ENCODE peak calls at places on chromosomes 4 and X, in ten cellular contexts. U is stomach, H is vagina, E is HCT116, K is spleen, P is transverse colon, X is suprapubic skin, Y is GM12878, C is K562, L is sigmoid colon. R is an unnamed sample. For H3K4me1, the result is how much of the 10 kb centered on the place peaks cover.

GRCh38 chrX:16743604-16744325 is 24.4 kb downstream of the SYAP1 start:
- DNase-seq in U (no peak), K (no peak), L (no peak), P (no peak), X (no peak), Y (no peak), E (no peak), H (no peak), C (no peak), R (no peak)

GRCh38 chrX:37785569-37785968 is 5.7 kb downstream of the CYBB start:
- DNase-seq in E (no peak), X (no peak), U (no peak), H (no peak), C (no peak), L (no peak), Y (no peak), P (no peak), K (peak), R (no peak)

GRCh38 chr4:80172203-80172602 is 25.1 kb upstream of the PRDM8 start:
- DNase-seq in U (no peak), K (no peak), E (no peak), P (no peak), C (no peak), L (no peak), X (no peak), H (no peak), Y (no peak), R (no peak)

GRCh38 chr4:26238782-26239647 is 81.8 kb upstream of the RBPJ start:
- DNase-seq in L (no peak), H (no peak), E (no peak), C (no peak), Y (no peak), X (no peak), P (no peak), U (no peak), K (no peak), R (no peak)

GRCh38 chr4:2075987-2076907 is 17.1 kb downstream of the NAT8L start:
- DNase-seq in Y (no peak), C (no peak), U (no peak), P (no peak), E (no peak), X (peak), L (no peak), K (peak), H (no peak), R (no peak)

GRCh38 chr4:152247271-152247975 is 288.5 kb downstream of the FBXW7 start:
- DNase-seq in K (no peak), P (no peak), Y (no peak), U (no peak), H (no peak), E (no peak), C (no peak), X (no peak), L (no peak), R (no peak)

GRCh38 chr4:10567766-10568165 is 110.5 kb upstream of the ZNF518B start:
- DNase-seq in L (no peak), K (no peak), E (no peak), H (no peak), P (no peak), U (no peak), C (no peak), X (no peak), Y (no peak), R (no peak)

GRCh38 chrX:15930585-15930984 is 76.0 kb upstream of the AP1S2 start:
- DNase-seq in L (no peak), X (no peak), P (no peak), E (no peak), H (no peak), K (no peak), Y (peak), C (peak), U (no peak), R (no peak)

DNA sequence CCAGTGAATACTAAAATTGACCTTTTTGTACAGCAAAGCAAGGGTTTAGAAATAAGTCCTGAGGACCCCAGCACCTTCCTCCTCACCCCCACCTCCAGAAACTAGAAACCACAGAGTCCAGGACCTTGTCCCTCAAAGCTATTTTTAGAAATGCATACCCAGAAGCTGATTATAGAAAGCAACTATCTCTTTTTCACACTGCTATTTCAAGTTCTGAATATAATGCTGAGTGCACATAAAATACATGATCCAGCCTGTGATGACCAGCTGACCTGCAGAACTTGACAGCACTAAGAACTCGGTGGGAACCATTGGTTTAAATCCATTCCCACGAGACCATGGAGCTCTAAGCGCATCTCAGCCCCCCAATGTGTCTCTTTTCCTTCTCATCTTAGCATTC is 155.3 kb downstream of the INPP4B start:
- DNase-seq in U (no peak), K (no peak), C (no peak), P (no peak), X (no peak), E (no peak), L (no peak), H (no peak), Y (no peak), R (no peak)
- TF ChIP-seq POLR2AphosphoS5 in U (no peak), K (no peak), C (no peak), P (no peak), X (no peak), E (no peak), L (no peak), H (no peak), Y (no peak), R (no peak)

GRCh38 chr4:48332661-48333060 is 8.7 kb upstream of the SLAIN2 start:
- DNase-seq in X (no peak), E (no peak), H (no peak), K (no peak), Y (no peak), P (no peak), L (no peak), C (no peak), U (no peak), R (no peak)
- H3K4me1 ChIP-seq in X (under half), E (under half), H (under half), K (under half), Y (under half), P (under half), L (under half), C (under half), U (under half), R (under half)

DNA sequence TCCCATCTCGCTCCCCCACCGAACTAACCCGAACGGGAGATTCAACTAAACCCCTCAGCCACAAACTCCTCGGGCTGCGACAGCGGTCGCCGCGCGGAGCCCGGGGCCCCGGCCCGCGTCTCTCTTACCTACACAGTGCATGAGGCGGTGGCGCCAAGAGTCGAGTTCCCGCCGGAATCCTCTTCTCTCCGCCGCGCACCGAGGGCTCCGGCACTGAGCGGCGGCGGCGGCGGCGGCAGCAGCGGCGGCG is 160 bp downstream of the LCORL start:
- DNase-seq in H (no peak), X (no peak), P (no peak), E (no peak), U (no peak), K (no peak), L (no peak), Y (no peak), C (no peak), R (no peak)
- TF ChIP-seq POLR2A in H (no peak), X (no peak), P (peak), E (peak), U (no peak), K (peak), L (no peak), Y (no peak), C (peak), R (no peak)

GRCh38 chr4:53450773-53451172 is 73.3 kb downstream of the FIP1L1 start:
- DNase-seq in X (no peak), U (no peak), K (no peak), E (no peak), L (no peak), H (no peak), Y (no peak), P (no peak), C (no peak), R (no peak)

GRCh38 chr4:53459548-53459947 is 82.1 kb downstream of the FIP1L1 start:
- DNase-seq in K (no peak), X (no peak), Y (no peak), P (no peak), L (no peak), U (no peak), E (no peak), C (no peak), H (no peak), R (no peak)

GRCh38 chr4:53453385-53453784 is 75.9 kb downstream of the FIP1L1 start:
- DNase-seq in Y (no peak), U (no peak), C (no peak), P (no peak), L (no peak), E (no peak), H (no peak), K (no peak), X (no peak), R (no peak)

GRCh38 chr4:53456178-53456577 is 78.7 kb downstream of the FIP1L1 start:
- DNase-seq in X (no peak), C (no peak), K (no peak), H (no peak), E (no peak), U (no peak), L (no peak), Y (no peak), P (no peak), R (no peak)

DNA sequence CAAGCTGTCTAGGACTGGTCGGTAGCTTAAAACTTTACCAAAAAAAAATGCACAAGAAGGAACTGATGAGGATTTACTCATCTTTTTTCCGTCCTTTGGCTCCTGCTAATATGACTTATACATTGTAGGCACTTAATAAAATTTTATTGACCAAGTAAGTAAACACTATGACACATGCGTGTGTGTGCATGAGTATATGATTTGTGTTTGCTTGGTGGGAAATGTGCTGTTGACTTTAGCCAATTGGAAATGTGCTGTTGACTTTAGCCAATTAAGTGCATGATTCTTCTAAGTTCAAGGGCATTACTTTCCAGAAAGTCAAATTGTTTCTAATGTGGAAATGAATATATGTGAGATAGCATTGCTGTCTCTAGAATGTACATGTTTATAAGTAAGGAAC is 78.3 kb downstream of the FIP1L1 start:
- DNase-seq in P (no peak), U (no peak), E (no peak), H (no peak), C (no peak), X (no peak), Y (no peak), L (no peak), K (no peak), R (no peak)
- TF ChIP-seq POLR2AphosphoS5 in P (no peak), U (peak), E (no peak), H (no peak), C (no peak), X (no peak), Y (no peak), L (no peak), K (no peak), R (no peak)

GRCh38 chrX:130083107-130083490 is 27.2 kb downstream of the ELF4 start:
- DNase-seq in P (no peak), E (no peak), L (no peak), Y (no peak), C (peak), H (no peak), K (no peak), U (no peak), X (no peak), R (no peak)

GRCh38 chrX:130086414-130087207 is 23.7 kb downstream of the ELF4 start:
- DNase-seq in H (no peak), C (no peak), X (no peak), L (no peak), Y (no peak), E (no peak), P (peak), K (peak), U (no peak), R (no peak)

GRCh38 chrX:130083656-130084382 is 26.5 kb downstream of the ELF4 start:
- DNase-seq in X (no peak), H (no peak), Y (no peak), K (peak), P (no peak), C (peak), U (no peak), L (no peak), E (no peak), R (no peak)

GRCh38 chrX:130085551-130085986 is 24.7 kb downstream of the ELF4 start:
- DNase-seq in L (no peak), Y (no peak), X (no peak), U (no peak), H (no peak), E (no peak), K (no peak), P (no peak), C (no peak), R (no peak)

GRCh38 chrX:130084651-130085237 is 25.6 kb downstream of the ELF4 start:
- DNase-seq in E (no peak), P (no peak), L (no peak), Y (peak), U (no peak), X (no peak), H (no peak), C (peak), K (no peak), R (no peak)
- H3K4me1 ChIP-seq in E (under half), P (under half), L (under half), Y (under half), U (under half), X (half or more), H (under half), C (half or more), K (half or more), R (under half)

GRCh38 chr4:104425003-104425402 is 69.7 kb downstream of the CXXC4 start:
- DNase-seq in U (no peak), K (no peak), H (no peak), X (no peak), C (no peak), Y (no peak), P (no peak), E (no peak), L (no peak), R (no peak)
- TF ChIP-seq POLR2A in U (no peak), K (no peak), H (no peak), X (no peak), C (no peak), Y (no peak), P (no peak), E (no peak), L (no peak), R (no peak)

GRCh38 chr4:137587796-137588195 is 55.5 kb upstream of the PCDH18 start:
- DNase-seq in E (no peak), P (no peak), Y (no peak), L (no peak), H (no peak), X (no peak), C (no peak), K (no peak), U (no peak), R (no peak)

DNA sequence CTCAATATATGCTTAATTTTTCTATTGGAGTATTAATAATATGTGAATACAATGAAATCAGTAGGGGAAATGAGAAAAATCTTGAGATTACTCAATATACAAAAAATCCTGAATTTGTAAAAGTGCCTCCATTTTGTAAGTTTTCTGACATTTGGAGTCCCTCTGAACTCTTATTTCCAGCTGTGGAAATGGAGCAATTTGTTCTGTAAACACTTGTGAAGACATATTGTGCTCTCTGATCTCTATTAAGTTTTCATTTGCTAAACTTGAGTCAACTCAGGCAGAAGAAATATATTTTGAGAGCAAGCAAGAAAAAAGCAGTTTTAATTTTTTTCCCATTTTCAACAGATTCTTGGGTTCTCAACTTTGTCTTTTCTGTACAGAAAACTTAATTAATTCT is 51.4 kb upstream of the PCDH18 start:
- DNase-seq in H (no peak), U (no peak), K (no peak), Y (no peak), X (no peak), P (no peak), E (no peak), L (no peak), C (no peak), R (no peak)
- TF ChIP-seq POLR2AphosphoS5 in H (no peak), U (no peak), K (no peak), Y (no peak), X (no peak), P (no peak), E (no peak), L (no peak), C (no peak), R (no peak)

DNA sequence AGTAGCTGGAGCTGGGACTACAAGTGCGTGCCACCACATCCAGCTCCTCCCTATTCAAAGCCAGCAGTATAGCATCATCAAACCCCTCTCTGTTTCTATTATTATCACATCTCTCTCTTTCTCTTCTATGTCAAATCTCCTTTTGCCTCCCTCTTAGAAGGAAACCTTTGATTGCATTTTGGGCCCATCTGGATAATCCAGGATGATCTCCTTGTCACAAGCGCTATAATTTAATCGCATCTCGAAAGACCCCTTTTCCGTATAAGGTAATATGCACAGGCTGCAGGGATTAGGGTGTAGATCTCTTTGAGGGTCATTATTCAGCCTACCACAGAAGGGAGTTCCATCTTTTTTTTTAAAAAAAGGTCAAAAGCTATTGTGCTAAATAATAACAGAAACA is 46.4 kb upstream of the TBC1D9 start:
- DNase-seq in E (no peak), Y (no peak), L (no peak), K (no peak), X (no peak), U (no peak), P (no peak), H (no peak), C (no peak), R (no peak)
- H3K4me1 ChIP-seq in E (under half), Y (under half), L (under half), K (under half), X (under half), U (under half), P (under half), H (under half), C (under half), R (under half)

DNA sequence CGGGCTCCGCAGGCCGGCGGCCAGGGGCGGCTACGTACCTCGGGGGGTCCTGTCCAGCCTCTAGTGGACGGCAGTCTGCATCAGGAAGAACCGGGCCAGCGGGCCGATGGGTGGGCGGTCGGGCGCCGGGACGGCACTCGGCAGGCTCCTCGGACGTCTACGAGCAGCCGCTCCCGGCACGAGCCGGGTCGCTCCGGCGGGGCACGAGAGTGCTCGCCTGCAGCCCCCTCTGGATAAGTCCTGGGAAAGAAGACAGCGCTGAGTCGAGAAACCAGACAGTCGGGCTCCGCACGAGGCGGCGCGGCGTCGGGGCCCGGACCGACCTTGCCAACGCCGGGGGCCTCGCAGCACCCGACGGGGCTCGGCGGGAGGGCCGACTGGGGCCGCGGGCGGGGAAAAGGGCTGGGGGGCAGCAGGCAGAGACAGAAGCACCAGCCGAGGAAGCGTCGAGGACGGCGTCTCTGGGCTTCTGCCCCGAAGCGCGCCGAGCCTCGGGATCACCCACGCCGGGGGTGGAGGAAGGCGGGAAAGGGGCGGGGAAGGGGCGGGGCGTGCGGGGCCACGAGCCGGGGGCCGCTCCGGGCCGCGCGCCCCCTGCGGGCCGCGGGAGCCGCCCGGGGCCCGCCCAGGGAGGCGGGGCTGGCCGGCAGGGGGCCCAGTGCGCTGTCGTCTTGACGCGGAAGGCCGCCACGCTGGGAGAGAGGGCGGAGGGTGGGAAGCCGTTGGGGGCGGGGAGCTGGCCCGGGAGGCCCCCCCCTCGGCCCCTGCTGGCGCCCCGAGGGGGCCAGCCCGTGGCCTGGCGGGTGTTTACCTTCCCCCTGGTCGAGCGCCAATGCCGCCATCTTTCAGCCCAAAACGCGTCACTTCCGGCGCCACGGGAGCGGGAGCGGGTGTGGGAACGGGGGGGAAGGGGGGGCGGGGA is 1.9 kb downstream of the KLHL15 start:
- DNase-seq in U (peak), C (peak), K (peak), P (peak), L (peak), Y (peak), E (peak), X (peak), H (peak), R (peak)
- TF ChIP-seq POLR2A in U (no peak), C (peak), K (peak), P (peak), L (peak), Y (peak), E (peak), X (peak), H (no peak), R (peak)

R was measured in breast epithelium.